ENCODE peak calls at places on chromosomes 6 and 20, in four cellular contexts. One of them, this sample, is unnamed.

GRCh38 chr6:51989789-51990188 is 97.6 kb downstream of the PKHD1 start:
- DNase-seq in heart right ventricle: no peak
- DNase-seq in PC-9: no peak
- DNase-seq in HL-60: no peak
- DNase-seq in this sample: no peak

GRCh38 chr6:170176621-170177382 is 114.1 kb downstream of the DLL1 start:
- DNase-seq in heart right ventricle: no peak
- DNase-seq in PC-9: no peak
- DNase-seq in HL-60: no peak
- DNase-seq in this sample: no peak

GRCh38 chr6:73854998-73855718 is 159.2 kb downstream of the CD109 start:
- DNase-seq in heart right ventricle: no peak
- DNase-seq in PC-9: no peak
- DNase-seq in HL-60: peak; percentile 15
- DNase-seq in this sample: no peak

GRCh38 chr6:138287144-138287955 is 69.1 kb upstream of the PBOV1 start:
- DNase-seq in heart right ventricle: no peak
- DNase-seq in PC-9: peak; percentile 66
- DNase-seq in HL-60: peak; percentile 4
- DNase-seq in this sample: no peak

GRCh38 chr6:163291622-163292021 is 122.9 kb upstream of the QKI start:
- DNase-seq in heart right ventricle: no peak
- DNase-seq in PC-9: no peak
- DNase-seq in HL-60: no peak
- DNase-seq in this sample: no peak

GRCh38 chr6:85594197-85594930 is 706 bp upstream of the SNX14 start:
- DNase-seq in heart right ventricle: no peak
- DNase-seq in PC-9: no peak
- DNase-seq in HL-60: no peak
- DNase-seq in this sample: no peak

GRCh38 chr6:79042088-79042798 is 35.8 kb downstream of the PHIP start:
- DNase-seq in heart right ventricle: no peak
- DNase-seq in PC-9: no peak
- DNase-seq in HL-60: no peak
- DNase-seq in this sample: no peak

GRCh38 chr6:15621203-15622044 is 41.4 kb downstream of the DTNBP1 start:
- DNase-seq in heart right ventricle: peak; percentile 45
- DNase-seq in PC-9: no peak
- DNase-seq in HL-60: peak; percentile 24
- DNase-seq in this sample: peak; percentile 41

GRCh38 chr6:136409598-136409997 is 120.0 kb upstream of the BCLAF1 start:
- DNase-seq in heart right ventricle: no peak
- DNase-seq in PC-9: no peak
- DNase-seq in HL-60: no peak
- DNase-seq in this sample: no peak

GRCh38 chr20:52972190-52972937 is at the start of gene TSHZ2:
- DNase-seq in heart right ventricle: peak; percentile 25
- DNase-seq in PC-9: no peak
- DNase-seq in HL-60: no peak
- DNase-seq in this sample: peak; percentile 74

GRCh38 chr6:121932071-121933009 is 467.1 kb upstream of the HSF2 start:
- DNase-seq in heart right ventricle: no peak
- DNase-seq in PC-9: no peak
- DNase-seq in HL-60: no peak
- DNase-seq in this sample: peak; percentile 59

GRCh38 chr6:155444120-155444917 is 11.3 kb downstream of the NOX3 start:
- DNase-seq in heart right ventricle: no peak
- DNase-seq in PC-9: peak; percentile 64
- DNase-seq in HL-60: no peak
- DNase-seq in this sample: no peak

GRCh38 chr6:101391772-101392560 is 1.5 kb upstream of the GRIK2 start:
- DNase-seq in heart right ventricle: no peak
- DNase-seq in PC-9: no peak
- DNase-seq in HL-60: no peak
- DNase-seq in this sample: no peak

GRCh38 chr6:42260424-42260888 is 42.8 kb upstream of the MRPS10 start:
- DNase-seq in heart right ventricle: no peak
- DNase-seq in PC-9: no peak
- DNase-seq in HL-60: no peak
- DNase-seq in this sample: peak; percentile 67

GRCh38 chr6:111534366-111534765 is 51.3 kb upstream of the REV3L start:
- DNase-seq in heart right ventricle: peak; percentile 46
- DNase-seq in PC-9: no peak
- DNase-seq in HL-60: peak; percentile 25
- DNase-seq in this sample: peak; percentile 79

GRCh38 chr6:37331047-37331446 is 22.7 kb upstream of the RNF8 start:
- DNase-seq in heart right ventricle: no peak
- DNase-seq in PC-9: no peak
- DNase-seq in HL-60: no peak
- DNase-seq in this sample: no peak

GRCh38 chr6:107244742-107245470 is 129.6 kb upstream of the BEND3 start:
- DNase-seq in heart right ventricle: no peak
- DNase-seq in PC-9: no peak
- DNase-seq in HL-60: no peak
- DNase-seq in this sample: no peak

GRCh38 chr6:151044465-151045441 is 179.3 kb downstream of the MTHFD1L start:
- DNase-seq in heart right ventricle: peak; percentile 26
- DNase-seq in PC-9: peak; percentile 97
- DNase-seq in HL-60: no peak
- DNase-seq in this sample: peak; percentile 79

GRCh38 chr20:3032624-3033023 is 10.8 kb upstream of the GNRH2 start:
- DNase-seq in heart right ventricle: peak; percentile 43
- DNase-seq in PC-9: no peak
- DNase-seq in HL-60: no peak
- DNase-seq in this sample: peak; percentile 79

GRCh38 chr6:112946051-112946450 is 598.9 kb downstream of the RFPL4B start:
- DNase-seq in heart right ventricle: no peak
- DNase-seq in PC-9: no peak
- DNase-seq in HL-60: no peak
- DNase-seq in this sample: no peak

DNA sequence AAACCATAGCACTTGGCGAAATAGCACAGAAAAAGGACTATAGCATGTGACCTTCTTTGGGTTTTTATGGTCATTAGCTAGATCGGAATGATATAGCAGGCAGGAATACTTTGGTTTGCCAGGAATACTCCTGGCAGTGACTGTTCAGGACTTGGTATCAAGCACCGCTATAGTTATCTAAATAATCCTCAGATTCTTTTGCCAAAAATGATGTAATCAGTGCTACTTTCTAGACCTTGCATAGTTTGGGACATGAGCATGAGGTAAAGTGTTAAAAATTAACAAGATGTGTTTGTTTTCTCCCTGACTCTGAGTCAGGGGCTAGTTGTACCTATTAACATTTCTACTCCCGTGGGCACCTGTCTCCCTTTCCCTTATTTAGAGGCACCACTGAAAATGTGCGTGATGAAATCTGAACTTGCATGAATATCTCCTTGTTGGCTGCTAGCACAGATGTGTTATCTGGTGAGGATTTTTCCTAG is 510.9 kb downstream of the CDKAL1 start:
- DNase-seq in heart right ventricle: no peak
- DNase-seq in PC-9: no peak
- DNase-seq in HL-60: no peak
- DNase-seq in this sample: no peak
- H3K4me3 ChIP-seq in heart right ventricle: no peak overlapping the region
- H3K4me3 ChIP-seq in PC-9: no peak overlapping the region
- H3K4me3 ChIP-seq in HL-60: no peak overlapping the region
- H3K4me3 ChIP-seq in this sample: no peak overlapping the region

GRCh38 chr6:166169549-166170421 is 2.1 kb upstream of the TBXT start:
- DNase-seq in heart right ventricle: no peak
- DNase-seq in PC-9: no peak
- DNase-seq in HL-60: no peak
- DNase-seq in this sample: no peak

GRCh38 chr6:166167258-166167731 is 356 bp downstream of the TBXT start:
- DNase-seq in heart right ventricle: no peak
- DNase-seq in PC-9: no peak
- DNase-seq in HL-60: no peak
- DNase-seq in this sample: no peak

GRCh38 chr6:166166314-166167257 is 1.1 kb downstream of the TBXT start:
- DNase-seq in heart right ventricle: no peak
- DNase-seq in PC-9: no peak
- DNase-seq in HL-60: no peak
- DNase-seq in this sample: no peak

GRCh38 chr6:166167801-166168615 is at the start of gene TBXT:
- DNase-seq in heart right ventricle: no peak
- DNase-seq in PC-9: no peak
- DNase-seq in HL-60: no peak
- DNase-seq in this sample: no peak

GRCh38 chr6:166168616-166169548 is 1.2 kb upstream of the TBXT start:
- DNase-seq in heart right ventricle: no peak
- DNase-seq in PC-9: no peak
- DNase-seq in HL-60: no peak
- DNase-seq in this sample: no peak
- H3K27me3 ChIP-seq in heart right ventricle: peaks cover 100% of the 10 kb centered on the region
- H3K27me3 ChIP-seq in PC-9: peaks cover 74% of the 10 kb centered on the region
- H3K27me3 ChIP-seq in HL-60: peaks cover 80% of the 10 kb centered on the region
- H3K27me3 ChIP-seq in this sample: no peaks in the 10 kb centered on the region

GRCh38 chr6:80523531-80523970 is 417.1 kb downstream of the BCKDHB start:
- DNase-seq in heart right ventricle: peak; percentile 11
- DNase-seq in PC-9: no peak
- DNase-seq in HL-60: no peak
- DNase-seq in this sample: no peak
- H3K4me3 ChIP-seq in heart right ventricle: no peak overlapping the region
- H3K4me3 ChIP-seq in PC-9: no peak overlapping the region
- H3K4me3 ChIP-seq in HL-60: no peak overlapping the region
- H3K4me3 ChIP-seq in this sample: no peak overlapping the region

DNA sequence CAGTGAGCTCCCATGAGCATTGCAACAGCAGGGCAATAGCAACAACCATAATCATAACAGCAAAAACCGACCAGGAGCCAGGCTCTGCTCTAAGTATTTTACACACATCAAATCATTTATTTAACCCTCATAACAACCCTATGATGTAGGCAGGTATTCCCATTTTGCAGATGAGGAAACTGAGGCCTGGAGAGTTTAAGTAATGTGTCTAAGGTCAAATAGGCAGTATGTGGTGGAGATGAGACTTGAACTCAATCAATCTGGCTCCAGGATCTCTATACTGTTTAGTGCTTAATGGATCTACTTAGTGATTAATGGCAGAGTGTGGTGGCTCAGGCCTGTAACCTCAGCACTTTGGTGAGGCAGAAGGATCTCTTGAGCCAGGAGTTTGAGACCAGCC is 3.4 kb downstream of the TMEM151B start:
- DNase-seq in heart right ventricle: no peak
- DNase-seq in PC-9: no peak
- DNase-seq in HL-60: no peak
- DNase-seq in this sample: no peak
- H3K27me3 ChIP-seq in heart right ventricle: peaks cover 82% of the 10 kb centered on the region
- H3K27me3 ChIP-seq in PC-9: no peaks in the 10 kb centered on the region
- H3K27me3 ChIP-seq in HL-60: peaks cover 69% of the 10 kb centered on the region
- H3K27me3 ChIP-seq in this sample: no peaks in the 10 kb centered on the region

DNA sequence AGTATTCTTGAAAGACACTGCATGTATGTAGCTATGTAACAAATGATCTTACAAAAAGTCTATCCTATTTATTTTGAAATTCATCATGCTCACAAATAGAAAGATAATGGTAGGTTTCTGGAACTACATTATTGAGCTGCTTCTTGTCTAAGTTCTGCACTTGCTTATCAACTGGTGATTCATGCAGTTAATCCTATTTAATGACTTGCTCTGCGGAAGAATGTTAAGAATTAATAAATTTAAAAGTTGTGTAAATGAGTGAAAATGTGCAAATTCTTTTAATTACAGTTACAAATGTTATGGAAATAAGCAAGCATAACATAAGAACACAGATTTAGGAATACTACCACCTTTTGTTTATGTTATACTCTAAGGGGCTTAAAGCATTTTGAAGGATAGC is 67.1 kb upstream of the MCM9 start:
- DNase-seq in heart right ventricle: no peak
- DNase-seq in PC-9: no peak
- DNase-seq in HL-60: no peak
- DNase-seq in this sample: no peak
- H3K4me3 ChIP-seq in heart right ventricle: no peak overlapping the region
- H3K4me3 ChIP-seq in PC-9: no peak overlapping the region
- H3K4me3 ChIP-seq in HL-60: no peak overlapping the region
- H3K4me3 ChIP-seq in this sample: no peak overlapping the region

GRCh38 chr6:33816911-33817310 is 13.1 kb upstream of the MLN start:
- DNase-seq in heart right ventricle: no peak
- DNase-seq in PC-9: no peak
- DNase-seq in HL-60: no peak
- DNase-seq in this sample: no peak

GRCh38 chr6:33819021-33819420 is 15.2 kb upstream of the MLN start:
- DNase-seq in heart right ventricle: no peak
- DNase-seq in PC-9: no peak
- DNase-seq in HL-60: no peak
- DNase-seq in this sample: no peak

GRCh38 chr6:33820243-33820642 is 16.4 kb upstream of the MLN start:
- DNase-seq in heart right ventricle: no peak
- DNase-seq in PC-9: no peak
- DNase-seq in HL-60: no peak
- DNase-seq in this sample: no peak

GRCh38 chr6:33817520-33817919 is 13.7 kb upstream of the MLN start:
- DNase-seq in heart right ventricle: no peak
- DNase-seq in PC-9: no peak
- DNase-seq in HL-60: no peak
- DNase-seq in this sample: no peak

DNA sequence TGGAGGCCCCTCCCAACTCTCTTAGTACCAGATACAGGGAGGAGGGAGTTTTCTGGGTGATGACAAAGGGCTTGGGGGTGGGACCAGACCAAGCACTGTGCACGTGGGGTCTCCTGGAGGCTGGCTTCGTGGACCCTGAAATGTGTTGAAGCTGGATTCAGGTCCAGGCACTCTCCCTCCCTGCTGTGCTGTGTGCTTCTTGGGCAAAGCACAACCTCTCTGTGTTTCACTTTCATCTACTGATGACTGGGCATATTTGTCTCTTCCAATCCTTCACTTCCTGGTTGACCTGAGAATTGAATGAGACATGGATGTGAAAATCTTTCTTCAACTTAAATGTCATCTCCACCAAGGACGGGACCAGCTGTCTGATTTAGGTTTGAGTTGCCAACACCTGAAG is 14.5 kb upstream of the MLN start:
- DNase-seq in heart right ventricle: no peak
- DNase-seq in PC-9: no peak
- DNase-seq in HL-60: no peak
- DNase-seq in this sample: no peak
- H3K27me3 ChIP-seq in heart right ventricle: peaks cover 56% of the 10 kb centered on the region
- H3K27me3 ChIP-seq in PC-9: peaks cover 59% of the 10 kb centered on the region
- H3K27me3 ChIP-seq in HL-60: peaks cover 8% of the 10 kb centered on the region
- H3K27me3 ChIP-seq in this sample: no peaks in the 10 kb centered on the region

GRCh38 chr6:26556263-26557070 is 18.3 kb downstream of the HMGN4 start:
- DNase-seq in heart right ventricle: no peak
- DNase-seq in PC-9: peak; percentile 85
- DNase-seq in HL-60: no peak
- DNase-seq in this sample: no peak
- H3K4me3 ChIP-seq in heart right ventricle: no peak overlapping the region
- H3K4me3 ChIP-seq in PC-9: peak overlapping the region; percentile 69
- H3K4me3 ChIP-seq in HL-60: no peak overlapping the region
- H3K4me3 ChIP-seq in this sample: no peak overlapping the region